ENCODE peak calls at places on chromosomes 16 and 17, in four cellular contexts. R, S, M and O are unnamed samples. For H3K4me1, the result is how much of the 10 kb centered on the place peaks cover.

GRCh38 chr17:72122668-72123495 is 2.1 kb downstream of the SOX9 start:
- DNase-seq in R (no peak), S (peak), M (peak), O (no peak)

GRCh38 chr16:48862087-48862532 is 252.1 kb upstream of the N4BP1 start:
- DNase-seq in R (no peak), S (no peak), M (peak), O (no peak)

GRCh38 chr17:1504866-1505265 is 11.5 kb downstream of the INPP5K start:
- DNase-seq in R (no peak), S (no peak), M (no peak), O (no peak)

GRCh38 chr17:77210331-77210730 is 69.6 kb downstream of the SEC14L1 start:
- DNase-seq in R (no peak), S (no peak), M (no peak), O (peak)

GRCh38 chr16:73399997-73400396 is 352.1 kb upstream of the ZFHX3 start:
- DNase-seq in R (no peak), S (no peak), M (no peak), O (no peak)

GRCh38 chr17:15908378-15908777 is 36.6 kb upstream of the ADORA2B start:
- DNase-seq in R (no peak), S (no peak), M (no peak), O (no peak)

GRCh38 chr16:22337849-22338248 is 36.6 kb downstream of the CDR2 start:
- DNase-seq in R (no peak), S (no peak), M (no peak), O (no peak)

GRCh38 chr16:57775661-57776469 is 26.4 kb downstream of the KIFC3 start:
- DNase-seq in R (peak), S (peak), M (peak), O (no peak)

GRCh38 chr17:70610161-70610560 is 440.8 kb downstream of the KCNJ2 start:
- DNase-seq in R (no peak), S (no peak), M (no peak), O (no peak)

GRCh38 chr17:4744999-4745969 is 5.6 kb upstream of the CXCL16 start:
- DNase-seq in R (no peak), S (no peak), M (no peak), O (no peak)

GRCh38 chr16:88665570-88665969 is 2.7 kb upstream of the MVD start:
- DNase-seq in R (no peak), S (no peak), M (no peak), O (no peak)

DNA sequence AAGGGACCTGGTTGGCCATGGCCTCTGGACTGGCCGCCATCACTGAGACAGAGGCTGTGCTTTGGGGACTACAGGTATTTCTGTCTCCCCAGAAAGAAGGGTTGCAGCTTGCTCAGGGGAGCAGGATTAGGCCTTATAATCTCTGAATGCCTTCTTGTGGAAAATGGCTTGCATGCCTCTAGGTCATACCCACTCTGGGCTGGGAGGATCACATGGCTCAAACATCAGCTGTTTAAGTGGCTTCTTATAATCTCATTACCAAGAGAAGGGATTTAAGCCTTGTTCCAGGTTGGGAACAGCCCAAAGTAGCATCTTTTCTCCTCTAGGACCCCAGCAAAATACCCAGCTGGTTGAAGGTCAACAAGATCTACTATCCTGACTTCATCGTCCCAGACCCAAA is 19.1 kb downstream of the LIG3 start:
- DNase-seq in R (no peak), S (no peak), M (no peak), O (no peak)
- H3K4me1 ChIP-seq in R (under half), S (under half), M (under half), O (under half)

DNA sequence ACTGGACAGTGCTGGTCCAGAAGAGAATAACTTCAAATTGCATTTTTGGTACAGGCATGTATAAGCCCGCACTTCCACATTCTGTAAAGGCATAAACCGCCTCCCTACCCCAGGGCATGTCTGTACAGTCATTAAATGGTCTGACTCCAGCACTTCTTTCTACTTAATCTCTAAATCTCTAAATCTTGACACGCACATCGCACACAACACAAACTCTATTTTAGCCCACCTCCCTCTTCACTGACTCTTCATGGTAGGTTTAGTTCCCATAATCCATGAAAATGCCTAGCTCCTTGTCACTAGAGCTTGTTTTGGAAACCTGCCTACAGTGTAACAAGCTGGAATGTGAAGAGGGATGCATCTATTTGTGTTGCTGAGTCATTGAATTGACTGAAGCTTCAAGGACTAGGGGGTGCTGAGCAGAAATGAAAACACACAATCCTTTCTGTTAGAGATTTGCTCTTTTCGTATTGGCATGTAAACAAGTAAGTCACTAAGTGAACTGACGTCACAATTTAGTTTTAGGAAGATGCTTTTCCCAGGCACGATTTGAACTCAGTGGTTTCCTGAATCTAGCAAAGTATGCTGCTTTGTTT is 1.6 kb upstream of the DUSP14 start:
- DNase-seq in R (peak), S (peak), M (peak), O (no peak)
- H3K4me1 ChIP-seq in R (under half), S (under half), M (under half), O (half or more)

GRCh38 chr17:60091908-60092331 is 13.2 kb upstream of the HEATR6 start:
- DNase-seq in R (no peak), S (no peak), M (no peak), O (no peak)

GRCh38 chr17:60094754-60095153 is 16.0 kb upstream of the HEATR6 start:
- DNase-seq in R (no peak), S (no peak), M (no peak), O (no peak)

GRCh38 chr17:60095830-60096229 is 17.1 kb upstream of the HEATR6 start:
- DNase-seq in R (no peak), S (no peak), M (no peak), O (no peak)

GRCh38 chr17:60095381-60095780 is 16.7 kb upstream of the HEATR6 start:
- DNase-seq in R (no peak), S (no peak), M (no peak), O (no peak)

GRCh38 chr17:60093694-60094093 is 15.0 kb upstream of the HEATR6 start:
- DNase-seq in R (no peak), S (no peak), M (no peak), O (no peak)
- H3K4me1 ChIP-seq in R (under half), S (under half), M (under half), O (under half)

DNA sequence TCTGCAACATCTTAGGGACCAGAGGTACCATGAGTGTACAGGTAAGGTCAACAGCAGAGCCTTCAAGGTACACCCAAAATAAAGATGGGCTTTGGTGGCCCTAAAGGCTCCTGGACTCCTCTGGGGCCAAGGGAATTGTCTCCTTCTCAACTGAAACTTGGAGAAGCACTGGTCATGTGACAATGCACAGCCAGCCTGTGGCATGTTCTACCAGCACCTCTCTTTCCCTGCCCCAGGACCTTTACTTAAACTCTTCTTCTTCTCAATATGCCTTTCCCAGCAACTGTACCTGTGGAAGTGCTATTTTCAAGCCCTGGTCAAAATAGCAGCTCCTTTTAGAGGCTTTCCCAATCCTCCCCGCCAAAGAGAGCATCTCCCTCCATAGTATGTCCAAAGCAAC is 28.4 kb downstream of the PIPOX start:
- DNase-seq in R (no peak), S (no peak), M (no peak), O (no peak)
- H3K4me1 ChIP-seq in R (under half), S (under half), M (under half), O (under half)

GRCh38 chr17:8125196-8125946 is 1.5 kb upstream of the HES7 start:
- DNase-seq in R (peak), S (peak), M (peak), O (peak)

GRCh38 chr17:8124350-8125195 is 667 bp upstream of the HES7 start:
- DNase-seq in R (peak), S (peak), M (peak), O (no peak)

GRCh38 chr17:8126306-8127066 is 2.6 kb upstream of the HES7 start:
- DNase-seq in R (peak), S (peak), M (peak), O (no peak)

GRCh38 chr17:8123695-8124349 is at the start of gene HES7:
- DNase-seq in R (peak), S (peak), M (peak), O (no peak)

GRCh38 chr17:8125947-8126305 is 2.0 kb upstream of the HES7 start:
- DNase-seq in R (peak), S (peak), M (peak), O (no peak)
- H3K4me1 ChIP-seq in R (under half), S (under half), M (half or more), O (half or more)

GRCh38 chr17:28285965-28286364 is 33.0 kb upstream of the TMEM97 start:
- DNase-seq in R (no peak), S (no peak), M (no peak), O (no peak)
- H3K4me1 ChIP-seq in R (under half), S (under half), M (under half), O (under half)

DNA sequence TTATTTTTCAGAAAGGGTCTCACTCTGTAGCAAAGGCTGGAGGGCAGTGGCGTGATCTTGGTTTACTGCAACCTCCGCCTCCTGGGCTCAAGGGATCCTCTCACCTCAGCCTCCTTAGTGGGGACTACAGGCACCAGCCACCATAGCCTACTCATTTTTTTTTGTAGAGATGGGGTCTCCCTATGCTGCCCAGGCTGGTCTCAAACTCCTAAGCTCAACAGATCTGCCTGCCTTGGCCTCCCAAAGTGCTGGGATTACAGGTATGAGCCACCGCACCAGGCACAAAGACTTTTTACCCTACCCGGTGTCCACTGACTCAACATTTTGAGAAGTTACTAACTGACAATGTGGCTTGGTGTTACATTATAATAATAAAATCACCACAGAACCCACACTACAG is 7.2 kb downstream of the GRB2 start:
- DNase-seq in R (no peak), S (no peak), M (no peak), O (no peak)
- H3K4me1 ChIP-seq in R (under half), S (under half), M (under half), O (under half)

GRCh38 chr16:84607694-84608093 is 10.2 kb downstream of the COTL1 start:
- DNase-seq in R (no peak), S (no peak), M (no peak), O (no peak)

GRCh38 chr16:84605339-84605848 is 12.5 kb downstream of the COTL1 start:
- DNase-seq in R (no peak), S (no peak), M (no peak), O (no peak)

GRCh38 chr16:84604477-84605013 is 13.3 kb downstream of the COTL1 start:
- DNase-seq in R (no peak), S (peak), M (no peak), O (no peak)

GRCh38 chr16:84607061-84607460 is 10.8 kb downstream of the COTL1 start:
- DNase-seq in R (no peak), S (no peak), M (no peak), O (no peak)

DNA sequence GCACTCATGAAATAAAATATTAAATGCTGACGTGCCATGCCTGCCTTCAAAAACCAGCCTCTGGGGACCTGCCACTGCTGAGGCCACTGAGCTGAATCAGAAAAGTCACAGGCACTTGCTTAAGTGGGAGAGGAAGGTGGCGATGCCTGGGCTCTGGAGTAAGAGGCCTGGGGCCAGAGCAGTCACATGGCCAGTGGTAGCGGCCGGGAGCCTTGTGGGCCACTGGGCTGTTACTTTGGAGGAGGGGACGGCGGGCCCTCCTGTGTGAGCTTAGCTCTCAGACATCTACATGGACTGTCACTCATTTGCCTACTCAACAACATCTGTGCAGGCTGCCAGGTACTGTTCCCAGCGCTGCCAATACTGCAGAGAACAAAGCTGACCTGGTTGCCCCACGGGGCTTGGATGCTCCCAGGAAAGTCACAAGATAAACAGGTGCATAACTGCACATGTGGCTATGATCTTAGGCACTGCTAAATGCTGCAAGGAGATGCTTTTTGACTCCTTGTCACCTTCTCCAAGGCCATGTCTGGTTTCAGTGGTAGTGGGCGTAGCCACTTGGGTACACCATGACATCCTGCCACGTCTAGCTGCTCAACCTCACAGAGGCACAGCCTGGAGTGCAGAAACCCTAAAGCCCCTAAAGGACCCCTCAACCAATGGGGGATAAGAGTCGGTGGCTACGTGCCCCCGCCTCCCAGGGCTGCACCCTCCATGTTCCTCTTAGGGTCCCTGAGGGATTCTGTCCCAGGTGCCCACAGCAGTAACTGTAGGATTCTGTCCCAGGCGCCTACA is 11.6 kb downstream of the COTL1 start:
- DNase-seq in R (no peak), S (no peak), M (no peak), O (no peak)
- H3K4me1 ChIP-seq in R (under half), S (under half), M (under half), O (under half)